ENCODE peak calls at places on chromosomes 6 and 20, in four cellular contexts. U is GM23338, R is right cardiac atrium, Z is right lobe of liver. C is an unnamed sample.
A peak's percentile ranks its signal among the peaks of the same experiment; 100 is the strongest.

GRCh38 chr6:82073484-82073883 is 174.1 kb downstream of the IBTK start:
- DNase-seq in Z (no peak), R (no peak), U (no peak), C (no peak)

GRCh38 chr20:34473262-34473883 is 42.8 kb upstream of the DYNLRB1 start:
- DNase-seq in R (peak; percentile 77), Z (no peak), U (peak; percentile 71), C (peak; percentile 60)

GRCh38 chr20:57761413-57761734 is 51.6 kb upstream of the PMEPA1 start:
- DNase-seq in Z (no peak), U (no peak), R (no peak), C (no peak)

GRCh38 chr6:81962198-81962597 is 209.7 kb upstream of the TENT5A start:
- DNase-seq in U (no peak), Z (no peak), R (no peak), C (no peak)

GRCh38 chr6:151442359-151442758 is 9.6 kb downstream of the RMND1 start:
- DNase-seq in Z (no peak), U (no peak), R (no peak), C (no peak)

GRCh38 chr20:5660346-5660745 is 89.9 kb upstream of the SHLD1 start:
- DNase-seq in U (no peak), R (no peak), Z (no peak), C (no peak)

GRCh38 chr6:38567436-38567835 is 72.3 kb downstream of the BTBD9 start:
- DNase-seq in R (peak; percentile 87), Z (peak; percentile 66), U (no peak), C (no peak)

GRCh38 chr6:49142422-49143151 is 320.5 kb downstream of the MMUT start:
- DNase-seq in R (no peak), Z (no peak), U (peak; percentile 44), C (no peak)

GRCh38 chr6:46510656-46511055 is 19.4 kb upstream of the RCAN2 start:
- DNase-seq in R (peak; percentile 56), U (no peak), Z (no peak), C (no peak)

GRCh38 chr6:40342674-40343230 is 244.4 kb downstream of the LRFN2 start:
- DNase-seq in U (no peak), Z (no peak), R (no peak), C (no peak)

GRCh38 chr6:46963039-46963438 is 41.3 kb upstream of the ADGRF5 start:
- DNase-seq in U (no peak), Z (no peak), R (no peak), C (no peak)

GRCh38 chr6:42158631-42159030 is 14.5 kb upstream of the GUCA1A start:
- DNase-seq in U (no peak), Z (no peak), R (no peak), C (no peak)
- H3K27ac ChIP-seq in U (no peak overlapping the region), Z (no peak overlapping the region), R (no peak overlapping the region), C (no peak overlapping the region)

GRCh38 chr6:111988926-111989325 is 65.0 kb upstream of the CCN6 start:
- DNase-seq in U (no peak), Z (no peak), R (no peak), C (no peak)

GRCh38 chr6:111990214-111990613 is 63.7 kb upstream of the CCN6 start:
- DNase-seq in R (no peak), Z (no peak), U (no peak), C (no peak)

GRCh38 chr6:111987295-111987694 is 66.6 kb upstream of the CCN6 start:
- DNase-seq in R (no peak), U (no peak), Z (no peak), C (no peak)

GRCh38 chr6:111986651-111987050 is 67.3 kb upstream of the CCN6 start:
- DNase-seq in Z (no peak), R (no peak), U (no peak), C (no peak)

GRCh38 chr6:111989743-111990142 is 64.2 kb upstream of the CCN6 start:
- DNase-seq in R (no peak), U (no peak), Z (no peak), C (no peak)
- H3K4me1 ChIP-seq in R (no peaks in the 10 kb centered on the region), U (peaks cover 3% of the 10 kb centered on the region), Z (no peaks in the 10 kb centered on the region), C (no peaks in the 10 kb centered on the region)

DNA sequence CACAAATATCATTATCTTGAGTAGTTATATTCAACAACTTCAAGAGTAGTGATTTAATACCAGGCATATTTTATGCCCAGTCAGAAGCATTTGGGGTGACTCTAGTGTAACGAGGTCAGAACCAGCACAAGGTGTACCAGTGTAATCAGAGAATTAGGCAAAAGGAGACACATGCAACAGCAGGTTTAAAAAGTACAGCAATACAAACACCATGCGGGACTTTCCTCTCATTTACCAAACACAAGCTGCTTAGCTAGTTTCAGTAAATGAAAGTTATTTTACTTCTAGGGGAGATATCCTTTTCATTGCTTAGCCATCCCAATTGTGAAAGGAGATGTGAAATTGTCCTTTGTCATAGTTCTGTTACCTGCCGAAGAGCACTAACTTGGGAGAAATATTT is 831 bp downstream of the FILIP1 start:
- DNase-seq in U (no peak), R (no peak), Z (no peak), C (no peak)
- H3K4me3 ChIP-seq in U (no peak overlapping the region), R (peak overlapping the region; percentile 96), Z (peak overlapping the region; percentile 10), C (peak overlapping the region; percentile 4)

GRCh38 chr6:121522265-121522664 is 86.8 kb downstream of the GJA1 start:
- DNase-seq in Z (no peak), U (no peak), R (no peak), C (no peak)
- H3K27ac ChIP-seq in Z (no peak overlapping the region), U (no peak overlapping the region), R (no peak overlapping the region), C (peak overlapping the region; percentile 53)

GRCh38 chr6:4624726-4625125 is 151.5 kb upstream of the CDYL start:
- DNase-seq in U (no peak), R (no peak), Z (no peak), C (no peak)
- H3K4me1 ChIP-seq in U (peaks cover 5% of the 10 kb centered on the region), R (no peaks in the 10 kb centered on the region), Z (no peaks in the 10 kb centered on the region), C (no peaks in the 10 kb centered on the region)

GRCh38 chr20:63641146-63641791 is 12.0 kb downstream of the STMN3 start:
- DNase-seq in U (peak; percentile 71), Z (no peak), R (peak; percentile 84), C (no peak)

GRCh38 chr20:63641792-63642517 is 11.3 kb downstream of the STMN3 start:
- DNase-seq in Z (peak; percentile 93), U (peak; percentile 96), R (peak; percentile 97), C (peak; percentile 99)

GRCh38 chr20:63642518-63643247 is 10.5 kb downstream of the STMN3 start:
- DNase-seq in R (peak; percentile 78), U (peak; percentile 69), Z (no peak), C (peak; percentile 66)

GRCh38 chr20:63639093-63639860 is 12.4 kb upstream of the GMEB2 start:
- DNase-seq in R (peak; percentile 79), Z (no peak), U (no peak), C (peak; percentile 92)

GRCh38 chr20:63640086-63640485 is 13.1 kb downstream of the STMN3 start:
- DNase-seq in Z (no peak), U (no peak), R (peak; percentile 68), C (peak; percentile 54)
- H3K4me3 ChIP-seq in Z (no peak overlapping the region), U (no peak overlapping the region), R (no peak overlapping the region), C (peak overlapping the region; percentile 84)

DNA sequence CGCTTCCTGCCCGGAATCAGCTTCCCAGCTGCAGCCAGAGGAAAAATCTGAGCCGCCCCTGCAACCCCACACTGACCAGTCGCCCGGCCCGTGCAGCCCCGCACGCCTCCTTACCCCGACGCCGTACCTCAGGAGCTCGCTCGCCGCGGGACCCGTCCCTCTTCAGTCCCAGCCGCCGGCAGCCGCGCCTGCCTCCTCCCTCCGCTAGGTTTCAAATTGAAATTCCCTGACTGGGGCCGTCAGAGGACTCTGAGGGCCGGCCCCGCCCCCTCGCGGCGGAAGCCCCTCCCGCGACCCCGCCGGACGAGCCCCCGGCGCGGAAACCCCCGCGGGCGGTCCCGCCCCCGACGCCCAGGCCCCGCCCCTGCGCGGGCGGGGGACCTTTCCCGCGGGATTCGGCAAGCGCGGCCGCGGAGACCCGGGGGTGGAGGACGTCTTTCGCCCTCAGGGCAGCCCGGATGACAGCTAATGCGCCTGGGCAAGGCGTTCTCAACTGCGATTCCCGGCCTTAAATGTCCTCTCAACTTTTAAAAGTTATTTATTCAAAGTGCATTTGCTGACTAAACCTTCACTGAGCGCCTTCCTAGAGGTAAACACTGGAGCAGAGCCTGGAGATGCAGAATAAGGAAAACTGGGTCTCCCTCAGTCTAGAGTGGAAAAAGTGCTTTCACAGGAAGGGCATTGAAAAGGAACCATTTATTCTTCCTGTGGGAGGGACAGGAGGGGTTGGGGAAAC is at the start of gene EPB41L2:
- DNase-seq in R (peak; percentile 97), Z (peak; percentile 92), U (peak; percentile 97), C (peak; percentile 92)
- H3K27ac ChIP-seq in R (peak within 1 kb of the TSS; percentile 73), Z (peak within 1 kb of the TSS; percentile 59), U (peak within 1 kb of the TSS; percentile 74), C (peak within 1 kb of the TSS; percentile 81)

C was measured in Peyer's patch.